ENCODE peak calls at places on chromosome 7, in seven cellular contexts. E, A, X, N, J, S and I are unnamed samples.

GRCh38 chr7:112596260-112596659 is 115.5 kb downstream of the LSMEM1 start:
- DNase-seq in J (peak), N (no peak), E (no peak), A (no peak), S (no peak), X (no peak), I (no peak)

GRCh38 chr7:4066626-4067475 is 615.2 kb upstream of the FOXK1 start:
- DNase-seq in X (peak), S (no peak), A (no peak), N (no peak), J (no peak), E (no peak), I (peak)

GRCh38 chr7:94509264-94509878 is at the start of gene CASD1:
- DNase-seq in N (no peak), S (no peak), A (no peak), J (no peak), X (no peak), E (peak), I (peak)

GRCh38 chr7:90988523-90988922 is 275.7 kb upstream of the FZD1 start:
- DNase-seq in A (no peak), N (no peak), J (no peak), S (no peak), X (no peak), E (no peak), I (no peak)

GRCh38 chr7:50676754-50677153 is 105.9 kb downstream of the GRB10 start:
- DNase-seq in E (no peak), A (no peak), N (no peak), S (no peak), J (no peak), X (no peak), I (no peak)

GRCh38 chr7:24980695-24981543 is 941 bp upstream of the OSBPL3 start:
- DNase-seq in N (no peak), S (peak), J (peak), A (no peak), E (peak), X (no peak), I (no peak)

GRCh38 chr7:68929712-68930395 is 668.4 kb upstream of the AUTS2 start:
- DNase-seq in X (no peak), N (no peak), A (no peak), E (no peak), J (peak), S (peak), I (no peak)

GRCh38 chr7:100349757-100350156 is 8.2 kb upstream of the PILRB start:
- DNase-seq in E (no peak), S (no peak), A (no peak), N (no peak), X (no peak), J (no peak), I (no peak)

GRCh38 chr7:66016131-66016461 is 34.1 kb upstream of the GUSB start:
- DNase-seq in X (no peak), J (peak), N (peak), E (no peak), S (peak), A (no peak), I (no peak)

GRCh38 chr7:147485660-147486210 is 1104.8 kb upstream of the C7orf33 start:
- DNase-seq in S (no peak), E (no peak), J (no peak), N (no peak), X (no peak), A (no peak), I (no peak)

GRCh38 chr7:23893942-23894890 is 184.2 kb downstream of the STK31 start:
- DNase-seq in X (peak), A (no peak), J (no peak), N (peak), S (no peak), E (no peak), I (no peak)

GRCh38 chr7:50366311-50366710 is 61.8 kb downstream of the IKZF1 start:
- DNase-seq in J (no peak), X (no peak), E (no peak), A (no peak), N (no peak), S (no peak), I (no peak)

GRCh38 chr7:157522189-157522588 is 185.4 kb downstream of the DNAJB6 start:
- DNase-seq in S (no peak), N (no peak), A (no peak), E (peak), X (no peak), J (no peak), I (no peak)

GRCh38 chr7:151632750-151633515 is 113.2 kb upstream of the RHEB start:
- DNase-seq in N (no peak), J (peak), A (peak), S (peak), E (peak), X (no peak), I (no peak)

GRCh38 chr7:94907420-94908203 is at the start of gene PPP1R9A:
- DNase-seq in S (peak), J (peak), X (no peak), E (peak), N (peak), A (peak), I (no peak)

GRCh38 chr7:1927942-1928341 is 257.9 kb downstream of the ELFN1 start:
- DNase-seq in J (no peak), A (no peak), S (no peak), X (no peak), N (no peak), E (no peak), I (no peak)

GRCh38 chr7:40580776-40581175 is 446.0 kb downstream of the SUGCT start:
- DNase-seq in A (no peak), E (no peak), N (no peak), J (no peak), S (no peak), X (no peak), I (no peak)

GRCh38 chr7:24945899-24946298 is 34.1 kb downstream of the OSBPL3 start:
- DNase-seq in X (no peak), S (no peak), A (no peak), E (no peak), J (no peak), N (no peak), I (no peak)

DNA sequence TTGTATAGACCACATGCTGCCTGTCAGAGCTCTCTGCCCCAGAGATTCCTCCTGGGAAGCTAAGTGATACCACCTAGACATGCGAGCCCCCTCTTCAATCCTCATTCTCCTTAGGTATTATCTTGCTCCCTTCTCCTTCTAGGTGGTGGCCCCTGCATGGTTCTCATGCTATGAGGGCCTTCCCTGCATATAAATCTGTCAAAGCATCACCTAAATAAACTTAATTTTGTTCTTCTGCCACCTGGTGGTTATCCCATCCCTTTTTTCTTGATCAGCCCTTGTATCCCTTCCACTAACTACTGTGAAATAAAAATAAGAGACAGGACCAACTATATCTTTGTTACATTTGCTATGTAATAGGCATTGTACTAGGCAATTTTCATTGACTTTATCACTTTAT is 242.1 kb downstream of the CDC14C start:
- DNase-seq in E (no peak), A (no peak), S (no peak), N (peak), J (no peak), X (no peak), I (no peak)
- TF ChIP-seq CTCF in E (no peak), A (peak), S (no peak), N (peak), J (no peak), X (no peak), I (no peak)

GRCh38 chr7:142739927-142740492 is 9.3 kb upstream of the PRSS1 start:
- DNase-seq in E (peak), N (no peak), X (no peak), J (no peak), S (no peak), A (no peak), I (no peak)
- TF ChIP-seq CTCF in E (peak), N (peak), X (no peak), J (no peak), S (no peak), A (no peak), I (no peak)

GRCh38 chr7:130084037-130084875 is 13.9 kb downstream of the KLHDC10 start:
- DNase-seq in A (no peak), E (no peak), J (peak), S (no peak), N (no peak), X (no peak), I (no peak)
- TF ChIP-seq CTCF in A (peak), E (peak), J (peak), S (peak), N (peak), X (no peak), I (peak)

GRCh38 chr7:117176311-117176710 is 146.5 kb downstream of the WNT2 start:
- DNase-seq in S (no peak), E (no peak), J (no peak), X (no peak), A (no peak), N (no peak), I (no peak)

GRCh38 chr7:117173001-117173400 is 149.9 kb downstream of the WNT2 start:
- DNase-seq in N (no peak), J (peak), X (no peak), A (no peak), S (no peak), E (no peak), I (no peak)

GRCh38 chr7:117172283-117172682 is 150.6 kb downstream of the WNT2 start:
- DNase-seq in S (no peak), E (no peak), N (no peak), A (no peak), J (no peak), X (no peak), I (no peak)

GRCh38 chr7:117169907-117170306 is 153.0 kb downstream of the WNT2 start:
- DNase-seq in S (no peak), X (no peak), A (no peak), J (no peak), N (no peak), E (no peak), I (no peak)

DNA sequence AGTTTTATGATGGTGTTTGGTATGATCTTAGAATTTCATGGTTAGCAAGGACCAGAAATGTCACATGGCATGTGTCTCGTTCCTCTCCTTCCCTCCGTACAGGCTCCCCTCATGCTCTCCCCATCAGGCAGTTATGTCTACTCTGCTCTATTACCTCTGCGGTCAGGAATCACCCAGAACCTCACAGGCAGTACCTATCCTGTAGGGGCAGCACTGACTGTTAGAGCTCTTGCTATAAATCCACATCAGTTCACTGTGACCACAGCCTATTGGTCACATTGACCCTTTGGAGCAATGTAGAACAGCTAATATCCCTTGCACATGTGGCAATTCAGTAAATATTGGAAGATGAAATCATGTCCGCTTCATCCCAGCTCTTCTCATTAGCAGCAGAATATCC is 151.8 kb downstream of the WNT2 start:
- DNase-seq in E (no peak), N (no peak), S (no peak), J (no peak), A (no peak), X (no peak), I (no peak)
- TF ChIP-seq CTCF in E (no peak), N (peak), S (no peak), J (no peak), A (no peak), X (no peak), I (no peak)

GRCh38 chr7:110204527-110204926 is 886.4 kb upstream of the LRRN3 start:
- DNase-seq in J (no peak), N (no peak), S (peak), A (peak), E (no peak), X (no peak), I (no peak)
- TF ChIP-seq CTCF in J (no peak), N (no peak), S (peak), A (no peak), E (no peak), X (no peak), I (peak)

GRCh38 chr7:85022064-85022697 is 164.7 kb downstream of the SEMA3D start:
- DNase-seq in A (no peak), J (no peak), N (no peak), X (no peak), E (no peak), S (no peak), I (no peak)

GRCh38 chr7:85019778-85020177 is 167.1 kb downstream of the SEMA3D start:
- DNase-seq in X (no peak), J (no peak), S (no peak), A (no peak), N (no peak), E (no peak), I (no peak)

GRCh38 chr7:85023066-85023687 is 163.7 kb downstream of the SEMA3D start:
- DNase-seq in A (peak), N (no peak), X (no peak), E (peak), J (peak), S (peak), I (no peak)

GRCh38 chr7:85019176-85019575 is 167.7 kb downstream of the SEMA3D start:
- DNase-seq in N (no peak), A (no peak), E (no peak), X (no peak), J (no peak), S (no peak), I (no peak)

DNA sequence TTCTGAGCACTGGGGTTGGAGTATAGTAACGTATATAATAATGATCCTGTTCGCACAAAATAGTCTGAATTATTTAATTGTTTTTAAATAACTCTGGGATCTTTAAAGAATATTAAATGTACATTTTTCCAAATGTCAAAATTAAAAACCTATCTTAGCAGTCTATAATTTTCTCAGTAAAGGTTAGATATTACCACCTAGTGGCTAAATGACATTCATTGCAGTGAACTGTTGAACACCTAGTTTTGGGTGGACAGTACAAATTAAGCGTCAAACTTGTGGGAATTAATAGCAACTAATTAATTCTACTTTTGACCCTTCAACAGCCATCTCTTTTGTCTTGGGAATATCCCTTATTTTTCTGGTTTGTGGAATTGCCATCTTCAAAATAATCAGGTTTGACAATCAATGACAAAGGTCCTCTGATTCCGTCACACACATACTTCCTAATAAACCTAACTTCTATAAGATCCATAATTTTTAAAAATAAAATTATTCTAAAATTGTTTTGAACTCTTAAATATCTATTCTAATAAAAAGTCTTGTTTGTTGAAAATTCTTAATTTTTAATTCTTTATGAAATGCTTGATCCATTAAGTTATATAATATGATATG is 165.7 kb downstream of the SEMA3D start:
- DNase-seq in E (no peak), X (no peak), N (no peak), A (no peak), J (peak), S (peak), I (no peak)
- TF ChIP-seq CTCF in E (no peak), X (peak), N (peak), A (peak), J (peak), S (peak), I (peak)